ENCODE peak calls at places on chromosomes 16 and 17, in four cellular contexts. Z is GM04503, F is activated gamma-delta T cell treated with Interleukin-2 at 50 U/mL for 16 hours, M is HEK293T. R is an unnamed sample.

GRCh38 chr17:67682196-67682595 is 35.5 kb upstream of the NOL11 start:
- DNase-seq in Z (no peak), F (no peak), M (no peak), R (no peak)

GRCh38 chr17:37848690-37849616 is 75.3 kb upstream of the TBC1D3K start:
- DNase-seq in Z (peak; percentile 54), F (no peak), M (no peak), R (no peak)

GRCh38 chr16:80693553-80693952 is 110.8 kb downstream of the CDYL2 start:
- DNase-seq in Z (no peak), F (no peak), M (no peak), R (no peak)

GRCh38 chr16:84478172-84478948 is 26.1 kb downstream of the MEAK7 start:
- DNase-seq in Z (peak; percentile 37), F (no peak), M (no peak), R (no peak)

GRCh38 chr16:11396241-11397048 is 51.2 kb downstream of the RMI2 start:
- DNase-seq in Z (no peak), F (peak; percentile 65), M (peak; percentile 90), R (peak; percentile 63)

GRCh38 chr16:86882586-86883280 is 304.4 kb downstream of the FOXL1 start:
- DNase-seq in Z (peak; percentile 19), F (no peak), M (no peak), R (no peak)

GRCh38 chr17:13311301-13311700 is 290.4 kb downstream of the HS3ST3A1 start:
- DNase-seq in Z (peak; percentile 67), F (no peak), M (no peak), R (no peak)

GRCh38 chr17:7446669-7447068 is 1.8 kb downstream of the CHRNB1 start:
- DNase-seq in Z (no peak), F (no peak), M (no peak), R (no peak)

GRCh38 chr17:43858201-43858600 is 11.2 kb downstream of the CD300LG start:
- DNase-seq in Z (no peak), F (no peak), M (no peak), R (no peak)

GRCh38 chr17:10156579-10157488 is 41.6 kb downstream of the GAS7 start:
- DNase-seq in Z (no peak), F (peak; percentile 10), M (no peak), R (no peak)

GRCh38 chr16:57530104-57530522 is 6.3 kb downstream of the CCDC102A start:
- DNase-seq in Z (no peak), F (peak; percentile 78), M (no peak), R (no peak)

R was measured in NT2/D1.